ENCODE peak calls at places on chromosomes 3 and 15, in ten cellular contexts. B is amniotic stem cell; A is NCI-H1417; E is skeletal muscle cell; V is foreskin fibroblast; T is activated CD8-positive, alpha-beta memory T cell treated with anti-CD3 and anti-CD28 coated beads, Interleukin-2, amount 10 ng/mL, durations not matched to agents 7 days and 5 days; C is frontal cortex; L is HCT116; Q is ACHN; Y is nephron progenitor cell. I is an unnamed sample.
A peak's percentile ranks its signal among the peaks of the same experiment; 100 is the strongest.

GRCh38 chr15:57057134-57057930 is 138.9 kb downstream of the TCF12 start:
- DNase-seq in B (no peak), A (no peak), E (no peak), V (no peak), T (no peak), C (no peak), L (no peak), Q (no peak), Y (no peak), I (no peak)

GRCh38 chr3:59559721-59560514 is 510.1 kb upstream of the CFAP20DC start:
- DNase-seq in B (peak; percentile 54), A (no peak), E (peak; percentile 99), V (peak; percentile 94), T (no peak), C (no peak), L (peak; percentile 23), Q (peak; percentile 87), Y (no peak), I (no peak)

GRCh38 chr15:26640601-26641000 is 132.3 kb downstream of the GABRB3 start:
- DNase-seq in B (no peak), A (no peak), E (no peak), V (no peak), T (no peak), C (no peak), L (no peak), Q (no peak), Y (no peak), I (no peak)

GRCh38 chr3:42544492-42545283 is 37.1 kb downstream of the SEC22C start:
- DNase-seq in B (no peak), A (peak; percentile 6), E (no peak), V (peak; percentile 57), T (no peak), C (no peak), L (no peak), Q (no peak), Y (no peak), I (no peak)

GRCh38 chr15:90201944-90202375 is 830 bp downstream of the SEMA4B start:
- DNase-seq in B (no peak), A (no peak), E (no peak), V (peak; percentile 38), T (no peak), C (no peak), L (no peak), Q (no peak), Y (peak; percentile 51), I (no peak)

GRCh38 chr15:58452775-58453174 is 21.0 kb downstream of the LIPC start:
- DNase-seq in B (no peak), A (no peak), E (no peak), V (no peak), T (no peak), C (no peak), L (no peak), Q (no peak), Y (no peak), I (no peak)

GRCh38 chr3:10956991-10957390 is 35.6 kb upstream of the SLC6A1 start:
- DNase-seq in B (no peak), A (no peak), E (no peak), V (no peak), T (no peak), C (no peak), L (no peak), Q (no peak), Y (no peak), I (no peak)

GRCh38 chr15:60928210-60928609 is 300.9 kb downstream of the RORA start:
- DNase-seq in B (no peak), A (no peak), E (no peak), V (no peak), T (no peak), C (no peak), L (no peak), Q (no peak), Y (no peak), I (no peak)

GRCh38 chr3:161630791-161631190 is 134.2 kb downstream of the OTOL1 start:
- DNase-seq in B (no peak), A (no peak), E (no peak), V (peak; percentile 2), T (no peak), C (no peak), L (no peak), Q (peak; percentile 2), Y (peak; percentile 25), I (no peak)

GRCh38 chr15:64685230-64685886 is 90.0 kb downstream of the RBPMS2 start:
- DNase-seq in B (no peak), A (no peak), E (no peak), V (no peak), T (no peak), C (no peak), L (no peak), Q (no peak), Y (no peak), I (no peak)

GRCh38 chr3:193841581-193841980 is 248.6 kb downstream of the OPA1 start:
- DNase-seq in B (no peak), A (no peak), E (no peak), V (no peak), T (no peak), C (no peak), L (no peak), Q (no peak), Y (no peak), I (no peak)

GRCh38 chr15:64597469-64597806 is 137.1 kb downstream of the ZNF609 start:
- DNase-seq in B (no peak), A (no peak), E (no peak), V (no peak), T (no peak), C (no peak), L (no peak), Q (no peak), Y (no peak), I (no peak)